ENCODE peak calls at places on chromosomes 2 and 18, in ten cellular contexts. One of them, this sample, is unnamed.

GRCh38 chr2:30366199-30366691 is 80.8 kb upstream of the LCLAT1 start:
- DNase-seq in pancreas: no peak
- DNase-seq in heart left ventricle: no peak
- DNase-seq in kidney epithelial cell: no peak
- DNase-seq in colonic mucosa: no peak
- DNase-seq in astrocyte of the cerebellum: no peak
- DNase-seq in endothelial cell of umbilical vein: no peak
- DNase-seq in heart right ventricle: no peak
- DNase-seq in A549: no peak
- DNase-seq in cardiac muscle cell: no peak
- DNase-seq in this sample: no peak

GRCh38 chr2:105431367-105432088 is 32.7 kb upstream of the FHL2 start:
- DNase-seq in pancreas: no peak
- DNase-seq in heart left ventricle: peak
- DNase-seq in kidney epithelial cell: no peak
- DNase-seq in colonic mucosa: no peak
- DNase-seq in astrocyte of the cerebellum: no peak
- DNase-seq in endothelial cell of umbilical vein: no peak
- DNase-seq in heart right ventricle: peak
- DNase-seq in A549: no peak
- DNase-seq in cardiac muscle cell: no peak
- DNase-seq in this sample: peak

GRCh38 chr2:38605298-38605830 is 2.6 kb upstream of the HNRNPLL start:
- DNase-seq in pancreas: no peak
- DNase-seq in heart left ventricle: no peak
- DNase-seq in kidney epithelial cell: no peak
- DNase-seq in colonic mucosa: no peak
- DNase-seq in astrocyte of the cerebellum: no peak
- DNase-seq in endothelial cell of umbilical vein: no peak
- DNase-seq in heart right ventricle: no peak
- DNase-seq in A549: no peak
- DNase-seq in cardiac muscle cell: no peak
- DNase-seq in this sample: no peak

GRCh38 chr18:12921178-12921577 is 26.6 kb upstream of the SEH1L start:
- DNase-seq in pancreas: no peak
- DNase-seq in heart left ventricle: no peak
- DNase-seq in kidney epithelial cell: no peak
- DNase-seq in colonic mucosa: no peak
- DNase-seq in astrocyte of the cerebellum: no peak
- DNase-seq in endothelial cell of umbilical vein: no peak
- DNase-seq in heart right ventricle: no peak
- DNase-seq in A549: no peak
- DNase-seq in cardiac muscle cell: no peak
- DNase-seq in this sample: no peak

GRCh38 chr2:72154386-72154785 is 6.7 kb upstream of the CYP26B1 start:
- DNase-seq in pancreas: no peak
- DNase-seq in heart left ventricle: no peak
- DNase-seq in kidney epithelial cell: no peak
- DNase-seq in colonic mucosa: no peak
- DNase-seq in astrocyte of the cerebellum: no peak
- DNase-seq in endothelial cell of umbilical vein: no peak
- DNase-seq in heart right ventricle: no peak
- DNase-seq in A549: no peak
- DNase-seq in cardiac muscle cell: no peak
- DNase-seq in this sample: no peak

GRCh38 chr2:128367601-128368359 is 49.1 kb upstream of the HS6ST1 start:
- DNase-seq in pancreas: peak
- DNase-seq in heart left ventricle: no peak
- DNase-seq in kidney epithelial cell: no peak
- DNase-seq in colonic mucosa: no peak
- DNase-seq in astrocyte of the cerebellum: no peak
- DNase-seq in endothelial cell of umbilical vein: no peak
- DNase-seq in heart right ventricle: no peak
- DNase-seq in A549: no peak
- DNase-seq in cardiac muscle cell: no peak
- DNase-seq in this sample: no peak

GRCh38 chr2:101442667-101443061 is 32.2 kb downstream of the RFX8 start:
- DNase-seq in pancreas: no peak
- DNase-seq in heart left ventricle: no peak
- DNase-seq in kidney epithelial cell: no peak
- DNase-seq in colonic mucosa: no peak
- DNase-seq in astrocyte of the cerebellum: no peak
- DNase-seq in endothelial cell of umbilical vein: no peak
- DNase-seq in heart right ventricle: no peak
- DNase-seq in A549: peak
- DNase-seq in cardiac muscle cell: no peak
- DNase-seq in this sample: no peak

GRCh38 chr18:59432796-59433195 is 73.7 kb upstream of the LMAN1 start:
- DNase-seq in pancreas: no peak
- DNase-seq in heart left ventricle: no peak
- DNase-seq in kidney epithelial cell: no peak
- DNase-seq in colonic mucosa: no peak
- DNase-seq in astrocyte of the cerebellum: no peak
- DNase-seq in endothelial cell of umbilical vein: no peak
- DNase-seq in heart right ventricle: no peak
- DNase-seq in A549: no peak
- DNase-seq in cardiac muscle cell: no peak
- DNase-seq in this sample: no peak

GRCh38 chr2:127619901-127620705 is 25.9 kb upstream of the GPR17 start:
- DNase-seq in pancreas: peak
- DNase-seq in heart left ventricle: no peak
- DNase-seq in kidney epithelial cell: no peak
- DNase-seq in colonic mucosa: no peak
- DNase-seq in astrocyte of the cerebellum: no peak
- DNase-seq in endothelial cell of umbilical vein: no peak
- DNase-seq in heart right ventricle: no peak
- DNase-seq in A549: no peak
- DNase-seq in cardiac muscle cell: no peak
- DNase-seq in this sample: no peak

GRCh38 chr2:113218283-113219091 is 44.7 kb downstream of the PSD4 start:
- DNase-seq in pancreas: peak
- DNase-seq in heart left ventricle: peak
- DNase-seq in kidney epithelial cell: peak
- DNase-seq in colonic mucosa: peak
- DNase-seq in astrocyte of the cerebellum: no peak
- DNase-seq in endothelial cell of umbilical vein: no peak
- DNase-seq in heart right ventricle: peak
- DNase-seq in A549: peak
- DNase-seq in cardiac muscle cell: no peak
- DNase-seq in this sample: peak

GRCh38 chr2:49770919-49771318 is 616.6 kb upstream of the FSHR start:
- DNase-seq in pancreas: peak
- DNase-seq in heart left ventricle: peak
- DNase-seq in kidney epithelial cell: peak
- DNase-seq in colonic mucosa: no peak
- DNase-seq in astrocyte of the cerebellum: peak
- DNase-seq in endothelial cell of umbilical vein: no peak
- DNase-seq in heart right ventricle: peak
- DNase-seq in A549: peak
- DNase-seq in cardiac muscle cell: peak
- DNase-seq in this sample: peak

GRCh38 chr2:216830346-216830745 is 29.5 kb downstream of the TNP1 start:
- DNase-seq in pancreas: no peak
- DNase-seq in heart left ventricle: no peak
- DNase-seq in kidney epithelial cell: no peak
- DNase-seq in colonic mucosa: no peak
- DNase-seq in astrocyte of the cerebellum: no peak
- DNase-seq in endothelial cell of umbilical vein: no peak
- DNase-seq in heart right ventricle: no peak
- DNase-seq in A549: no peak
- DNase-seq in cardiac muscle cell: no peak
- DNase-seq in this sample: no peak

GRCh38 chr2:8539743-8540551 is 141.9 kb upstream of the ID2 start:
- DNase-seq in pancreas: peak
- DNase-seq in heart left ventricle: peak
- DNase-seq in kidney epithelial cell: peak
- DNase-seq in colonic mucosa: peak
- DNase-seq in astrocyte of the cerebellum: no peak
- DNase-seq in endothelial cell of umbilical vein: no peak
- DNase-seq in heart right ventricle: no peak
- DNase-seq in A549: no peak
- DNase-seq in cardiac muscle cell: no peak
- DNase-seq in this sample: peak

GRCh38 chr2:147017976-147018645 is 826.7 kb upstream of the ACVR2A start:
- DNase-seq in pancreas: no peak
- DNase-seq in heart left ventricle: no peak
- DNase-seq in kidney epithelial cell: no peak
- DNase-seq in colonic mucosa: no peak
- DNase-seq in astrocyte of the cerebellum: no peak
- DNase-seq in endothelial cell of umbilical vein: no peak
- DNase-seq in heart right ventricle: no peak
- DNase-seq in A549: no peak
- DNase-seq in cardiac muscle cell: no peak
- DNase-seq in this sample: no peak

GRCh38 chr2:100817388-100817985 is 2.5 kb upstream of the NPAS2 start:
- DNase-seq in pancreas: no peak
- DNase-seq in heart left ventricle: no peak
- DNase-seq in kidney epithelial cell: no peak
- DNase-seq in colonic mucosa: no peak
- DNase-seq in astrocyte of the cerebellum: no peak
- DNase-seq in endothelial cell of umbilical vein: no peak
- DNase-seq in heart right ventricle: no peak
- DNase-seq in A549: no peak
- DNase-seq in cardiac muscle cell: no peak
- DNase-seq in this sample: no peak

DNA sequence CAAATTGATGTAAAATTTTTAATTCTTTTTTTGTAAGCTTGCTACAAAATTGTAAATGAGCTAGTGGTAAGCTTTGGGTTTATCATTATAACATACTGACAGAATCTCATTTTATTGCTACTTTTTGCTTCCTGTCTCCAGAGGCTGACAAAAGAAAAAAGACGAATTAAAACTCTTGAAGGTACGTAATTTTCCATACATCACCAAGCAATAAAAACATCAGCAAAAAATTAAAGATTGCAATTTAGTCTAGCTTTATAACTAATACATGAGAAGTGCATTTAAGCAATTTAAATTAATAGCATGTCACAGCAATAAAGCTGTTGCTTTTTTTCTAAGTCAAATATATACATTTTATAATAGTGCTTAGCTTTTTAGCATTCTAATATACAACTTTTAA is 94.6 kb upstream of the SNTG2 start:
- DNase-seq in pancreas: no peak
- DNase-seq in heart left ventricle: no peak
- DNase-seq in kidney epithelial cell: no peak
- DNase-seq in colonic mucosa: no peak
- DNase-seq in astrocyte of the cerebellum: no peak
- DNase-seq in endothelial cell of umbilical vein: no peak
- DNase-seq in heart right ventricle: no peak
- DNase-seq in A549: no peak
- DNase-seq in cardiac muscle cell: no peak
- DNase-seq in this sample: no peak
- H3K4me3 ChIP-seq in pancreas: no peak
- H3K4me3 ChIP-seq in heart left ventricle: no peak
- H3K4me3 ChIP-seq in kidney epithelial cell: no peak
- H3K4me3 ChIP-seq in colonic mucosa: no peak
- H3K4me3 ChIP-seq in astrocyte of the cerebellum: no peak
- H3K4me3 ChIP-seq in endothelial cell of umbilical vein: no peak
- H3K4me3 ChIP-seq in heart right ventricle: no peak
- H3K4me3 ChIP-seq in A549: no peak
- H3K4me3 ChIP-seq in cardiac muscle cell: no peak
- H3K4me3 ChIP-seq in this sample: no peak

GRCh38 chr2:112175333-112175732 is 37.1 kb downstream of the FBLN7 start:
- DNase-seq in pancreas: no peak
- DNase-seq in heart left ventricle: no peak
- DNase-seq in kidney epithelial cell: no peak
- DNase-seq in colonic mucosa: no peak
- DNase-seq in astrocyte of the cerebellum: no peak
- DNase-seq in endothelial cell of umbilical vein: no peak
- DNase-seq in heart right ventricle: no peak
- DNase-seq in A549: no peak
- DNase-seq in cardiac muscle cell: no peak
- DNase-seq in this sample: no peak

GRCh38 chr2:112173646-112174319 is 35.6 kb downstream of the FBLN7 start:
- DNase-seq in pancreas: no peak
- DNase-seq in heart left ventricle: no peak
- DNase-seq in kidney epithelial cell: peak
- DNase-seq in colonic mucosa: no peak
- DNase-seq in astrocyte of the cerebellum: no peak
- DNase-seq in endothelial cell of umbilical vein: peak
- DNase-seq in heart right ventricle: no peak
- DNase-seq in A549: no peak
- DNase-seq in cardiac muscle cell: no peak
- DNase-seq in this sample: no peak

GRCh38 chr2:112170495-112170894 is 32.3 kb downstream of the FBLN7 start:
- DNase-seq in pancreas: no peak
- DNase-seq in heart left ventricle: no peak
- DNase-seq in kidney epithelial cell: no peak
- DNase-seq in colonic mucosa: no peak
- DNase-seq in astrocyte of the cerebellum: no peak
- DNase-seq in endothelial cell of umbilical vein: no peak
- DNase-seq in heart right ventricle: no peak
- DNase-seq in A549: no peak
- DNase-seq in cardiac muscle cell: no peak
- DNase-seq in this sample: no peak

GRCh38 chr2:112175958-112176573 is 37.9 kb downstream of the FBLN7 start:
- DNase-seq in pancreas: no peak
- DNase-seq in heart left ventricle: no peak
- DNase-seq in kidney epithelial cell: no peak
- DNase-seq in colonic mucosa: no peak
- DNase-seq in astrocyte of the cerebellum: no peak
- DNase-seq in endothelial cell of umbilical vein: no peak
- DNase-seq in heart right ventricle: no peak
- DNase-seq in A549: no peak
- DNase-seq in cardiac muscle cell: no peak
- DNase-seq in this sample: no peak

GRCh38 chr2:112174383-112174782 is 36.2 kb downstream of the FBLN7 start:
- DNase-seq in pancreas: no peak
- DNase-seq in heart left ventricle: no peak
- DNase-seq in kidney epithelial cell: peak
- DNase-seq in colonic mucosa: no peak
- DNase-seq in astrocyte of the cerebellum: no peak
- DNase-seq in endothelial cell of umbilical vein: no peak
- DNase-seq in heart right ventricle: no peak
- DNase-seq in A549: no peak
- DNase-seq in cardiac muscle cell: no peak
- DNase-seq in this sample: no peak
- H3K4me3 ChIP-seq in pancreas: no peak
- H3K4me3 ChIP-seq in heart left ventricle: no peak
- H3K4me3 ChIP-seq in kidney epithelial cell: no peak
- H3K4me3 ChIP-seq in colonic mucosa: no peak
- H3K4me3 ChIP-seq in astrocyte of the cerebellum: no peak
- H3K4me3 ChIP-seq in endothelial cell of umbilical vein: no peak
- H3K4me3 ChIP-seq in heart right ventricle: no peak
- H3K4me3 ChIP-seq in A549: no peak
- H3K4me3 ChIP-seq in cardiac muscle cell: no peak
- H3K4me3 ChIP-seq in this sample: no peak

GRCh38 chr2:69797836-69798465 is 31.5 kb upstream of the GMCL1 start:
- DNase-seq in pancreas: no peak
- DNase-seq in heart left ventricle: no peak
- DNase-seq in kidney epithelial cell: peak
- DNase-seq in colonic mucosa: no peak
- DNase-seq in astrocyte of the cerebellum: peak
- DNase-seq in endothelial cell of umbilical vein: peak
- DNase-seq in heart right ventricle: no peak
- DNase-seq in A549: no peak
- DNase-seq in cardiac muscle cell: no peak
- DNase-seq in this sample: no peak
- H3K4me3 ChIP-seq in pancreas: no peak
- H3K4me3 ChIP-seq in heart left ventricle: peak
- H3K4me3 ChIP-seq in kidney epithelial cell: peak
- H3K4me3 ChIP-seq in colonic mucosa: peak
- H3K4me3 ChIP-seq in astrocyte of the cerebellum: peak
- H3K4me3 ChIP-seq in endothelial cell of umbilical vein: peak
- H3K4me3 ChIP-seq in heart right ventricle: peak
- H3K4me3 ChIP-seq in A549: no peak
- H3K4me3 ChIP-seq in cardiac muscle cell: no peak
- H3K4me3 ChIP-seq in this sample: peak

GRCh38 chr2:241858206-241859016 is at the start of gene PDCD1:
- DNase-seq in pancreas: no peak
- DNase-seq in heart left ventricle: peak
- DNase-seq in kidney epithelial cell: no peak
- DNase-seq in colonic mucosa: no peak
- DNase-seq in astrocyte of the cerebellum: no peak
- DNase-seq in endothelial cell of umbilical vein: no peak
- DNase-seq in heart right ventricle: peak
- DNase-seq in A549: no peak
- DNase-seq in cardiac muscle cell: peak
- DNase-seq in this sample: peak
- H3K4me3 ChIP-seq in pancreas: no peak
- H3K4me3 ChIP-seq in heart left ventricle: peak
- H3K4me3 ChIP-seq in kidney epithelial cell: no peak
- H3K4me3 ChIP-seq in colonic mucosa: peak
- H3K4me3 ChIP-seq in astrocyte of the cerebellum: no peak
- H3K4me3 ChIP-seq in endothelial cell of umbilical vein: no peak
- H3K4me3 ChIP-seq in heart right ventricle: peak
- H3K4me3 ChIP-seq in A549: no peak
- H3K4me3 ChIP-seq in cardiac muscle cell: no peak
- H3K4me3 ChIP-seq in this sample: peak